ENCODE peak calls at places on chromosomes 11 and 22, in six cellular contexts. X is KG1; S is activated naive CD8-positive, alpha-beta T cell treated with anti-CD3 and anti-CD28 coated beads, Interleukin-2, amount 50 U/mL, for 24 hours; N is thoracic aorta; D is stimulated activated CD8-positive, alpha-beta memory T cell treated with anti-CD3 and anti-CD28 coated beads, Interleukin-4, amount 100 ng/mL, for 4 hours; K is CD8-positive, alpha-beta T cell. H is an unnamed sample.

GRCh38 chr11:113888848-113889247 is 13.5 kb upstream of the USP28 start:
- DNase-seq in D (no peak), K (no peak), X (no peak), S (no peak), N (no peak), H (no peak)

GRCh38 chr22:35893698-35894097 is 134.9 kb downstream of the RBFOX2 start:
- DNase-seq in X (no peak), N (no peak), S (no peak), K (no peak), D (no peak), H (no peak)

GRCh38 chr11:2930705-2931415 is 1.6 kb upstream of the PHLDA2 start:
- DNase-seq in K (no peak), X (no peak), S (peak; percentile 68), N (no peak), D (no peak), H (no peak)

GRCh38 chr11:83523676-83524075 is 237.5 kb upstream of the CCDC90B start:
- DNase-seq in S (no peak), K (no peak), N (no peak), D (no peak), X (no peak), H (no peak)

GRCh38 chr11:12195773-12196172 is 85.4 kb downstream of the MICAL2 start:
- DNase-seq in S (peak; percentile 57), X (no peak), K (peak; percentile 30), D (no peak), N (no peak), H (peak; percentile 69)

GRCh38 chr11:40328890-40329617 is 1130.4 kb downstream of the LRRC4C start:
- DNase-seq in K (no peak), N (peak; percentile 78), S (no peak), X (no peak), D (no peak), H (no peak)

GRCh38 chr11:91310085-91310484 is 914.5 kb upstream of the FAT3 start:
- DNase-seq in D (no peak), K (no peak), X (no peak), N (no peak), S (no peak), H (no peak)

GRCh38 chr11:123611698-123612097 is 42.7 kb downstream of the SCN3B start:
- DNase-seq in D (no peak), K (no peak), N (no peak), X (no peak), S (no peak), H (no peak)

GRCh38 chr11:35932641-35933571 is 11.0 kb upstream of the LDLRAD3 start:
- DNase-seq in S (no peak), K (no peak), N (no peak), X (no peak), D (no peak), H (no peak)

GRCh38 chr11:75240381-75241035 is at the start of gene TPBGL:
- DNase-seq in S (peak; percentile 24), X (no peak), K (no peak), D (no peak), N (no peak), H (no peak)

GRCh38 chr22:38461057-38461413 is 6.0 kb upstream of the KCNJ4 start:
- DNase-seq in K (no peak), D (no peak), X (no peak), S (no peak), N (no peak), H (no peak)

GRCh38 chr11:126338346-126339055 is 17.0 kb upstream of the ST3GAL4 start:
- DNase-seq in D (no peak), X (no peak), K (no peak), S (no peak), N (no peak), H (no peak)

GRCh38 chr11:65430406-65431217 is 8.0 kb downstream of the NEAT1 start:
- DNase-seq in N (no peak), S (no peak), D (no peak), X (no peak), K (no peak), H (peak; percentile 28)

GRCh38 chr11:3123761-3124733 is 41.1 kb downstream of the OSBPL5 start:
- DNase-seq in X (no peak), N (peak; percentile 89), D (no peak), S (no peak), K (no peak), H (no peak)

GRCh38 chr22:38942702-38943101 is 14.7 kb upstream of the APOBEC3A start:
- DNase-seq in N (no peak), K (no peak), X (no peak), D (no peak), S (no peak), H (no peak)

GRCh38 chr11:100098560-100098959 is 588.5 kb upstream of the ARHGAP42 start:
- DNase-seq in X (no peak), K (no peak), D (no peak), N (no peak), S (no peak), H (no peak)

GRCh38 chr11:36729765-36730164 is 131.7 kb upstream of the RAG2 start:
- DNase-seq in N (no peak), D (no peak), X (no peak), K (no peak), S (no peak), H (no peak)

GRCh38 chr11:77324508-77324907 is 23.0 kb upstream of the GDPD4 start:
- DNase-seq in N (no peak), D (no peak), K (no peak), X (no peak), S (no peak), H (no peak)

GRCh38 chr11:79438631-79439429 is 2.0 kb downstream of the TENM4 start:
- DNase-seq in K (no peak), X (no peak), D (no peak), N (no peak), S (no peak), H (no peak)

GRCh38 chr11:36030707-36031365 is 87.0 kb downstream of the LDLRAD3 start:
- DNase-seq in D (no peak), K (no peak), S (no peak), X (no peak), N (no peak), H (no peak)

GRCh38 chr11:64858467-64859401 is 14.3 kb upstream of the CDC42BPG start:
- DNase-seq in X (no peak), N (no peak), D (no peak), K (no peak), S (peak; percentile 71), H (peak; percentile 65)

GRCh38 chr22:19719488-19720021 is 3.8 kb upstream of the GP1BB start:
- DNase-seq in N (no peak), D (no peak), K (no peak), S (no peak), X (no peak), H (no peak)

GRCh38 chr22:41048791-41049717 is 43.3 kb upstream of the EP300 start:
- DNase-seq in S (no peak), D (no peak), X (no peak), N (peak; percentile 19), K (no peak), H (no peak)

GRCh38 chr11:130001491-130002351 is 914 bp downstream of the PRDM10 start:
- DNase-seq in X (peak; percentile 39), S (peak; percentile 38), K (peak; percentile 22), D (peak; percentile 6), N (no peak), H (peak; percentile 25)

GRCh38 chr22:48535868-48536690 is 1291.6 kb downstream of the BRD1 start:
- DNase-seq in N (no peak), X (no peak), S (no peak), K (no peak), D (no peak), H (no peak)

GRCh38 chr11:72831521-72832300 is 17.5 kb downstream of the ATG16L2 start:
- DNase-seq in K (peak; percentile 39), S (peak; percentile 60), N (peak; percentile 63), X (peak; percentile 41), D (no peak), H (peak; percentile 41)

GRCh38 chr11:79100093-79100704 is 340.6 kb downstream of the TENM4 start:
- DNase-seq in D (no peak), S (peak; percentile 27), X (peak; percentile 18), K (no peak), N (no peak), H (no peak)

GRCh38 chr22:30228509-30229359 is 17.8 kb downstream of the LIF start:
- DNase-seq in K (no peak), X (no peak), D (no peak), S (no peak), N (no peak), H (no peak)

GRCh38 chr22:38230108-38230825 is 28.5 kb downstream of the MAFF start:
- DNase-seq in K (peak; percentile 30), N (no peak), S (peak; percentile 22), D (no peak), X (peak; percentile 28), H (peak; percentile 39)

GRCh38 chr11:46588915-46589314 is 4.9 kb downstream of the AMBRA1 start:
- DNase-seq in K (no peak), D (no peak), X (no peak), S (no peak), N (no peak), H (no peak)

GRCh38 chr11:35675901-35676610 is 13.5 kb downstream of the TRIM44 start:
- DNase-seq in D (no peak), S (no peak), K (no peak), X (no peak), N (no peak), H (no peak)

GRCh38 chr11:122439911-122440782 is 215.4 kb upstream of the UBASH3B start:
- DNase-seq in S (no peak), X (no peak), K (no peak), D (no peak), N (no peak), H (no peak)

GRCh38 chr11:45671246-45672171 is 6.1 kb upstream of the CHST1 start:
- DNase-seq in S (no peak), K (no peak), X (no peak), D (no peak), N (no peak), H (no peak)

GRCh38 chr11:87421422-87421821 is 383.7 kb downstream of the TMEM135 start:
- DNase-seq in S (peak; percentile 17), N (peak; percentile 24), D (no peak), K (no peak), X (peak; percentile 35), H (peak; percentile 32)

GRCh38 chr11:73957654-73958361 is 7.0 kb downstream of the DNAJB13 start:
- DNase-seq in S (no peak), X (no peak), D (no peak), N (no peak), K (no peak), H (no peak)

H was measured in central memory CD4-positive, alpha-beta T cell.